ENCODE peak calls at places on chromosome 7, in six cellular contexts. M is T follicular helper cell; R is posterior cingulate gyrus; F is midbrain; S is epithelial cell of esophagus; X is stimulated activated naive B cell treated with anti-CD40 and anti-IgM and Interleukin-4, amounts not matched to agents 10 μg/mL and 1 μg/mL and 100 μg/mL, for 72 hours. C is an unnamed sample.

GRCh38 chr7:80478683-80479082 is 33.2 kb downstream of the GNAT3 start:
- DNase-seq in M (no peak), R (no peak), F (no peak), S (peak), X (no peak), C (no peak)

GRCh38 chr7:34299066-34299465 is 359.0 kb upstream of the NPSR1 start:
- DNase-seq in M (no peak), R (no peak), F (no peak), S (no peak), X (no peak), C (no peak)

GRCh38 chr7:75958802-75959543 is 35.4 kb downstream of the TMEM120A start:
- DNase-seq in M (no peak), R (no peak), F (no peak), S (no peak), X (no peak), C (no peak)

GRCh38 chr7:44838751-44839150 is 9.1 kb downstream of the H2AZ2 start:
- DNase-seq in M (no peak), R (no peak), F (no peak), S (no peak), X (no peak), C (no peak)

GRCh38 chr7:115477193-115477651 is 553.3 kb downstream of the TFEC start:
- DNase-seq in M (no peak), R (no peak), F (no peak), S (peak), X (no peak), C (no peak)

GRCh38 chr7:92720604-92721350 is 115.6 kb downstream of the CDK6 start:
- DNase-seq in M (no peak), R (no peak), F (no peak), S (no peak), X (no peak), C (no peak)

GRCh38 chr7:114478384-114478783 is 63.8 kb downstream of the FOXP2 start:
- DNase-seq in M (no peak), R (no peak), F (no peak), S (no peak), X (no peak), C (no peak)

GRCh38 chr7:122438001-122438400 is 133.5 kb upstream of the FEZF1 start:
- DNase-seq in M (no peak), R (no peak), F (peak), S (no peak), X (no peak), C (no peak)

GRCh38 chr7:369476-369980 is 79.6 kb downstream of the FOXL3 start:
- DNase-seq in M (no peak), R (no peak), F (no peak), S (peak), X (no peak), C (no peak)

GRCh38 chr7:129489491-129489890 is 12.8 kb upstream of the SMKR1 start:
- DNase-seq in M (no peak), R (no peak), F (no peak), S (no peak), X (no peak), C (no peak)

GRCh38 chr7:75715864-75716263 is 22.9 kb downstream of the HIP1 start:
- DNase-seq in M (no peak), R (no peak), F (no peak), S (no peak), X (no peak), C (no peak)

GRCh38 chr7:44145969-44146897 is 5.1 kb upstream of the MYL7 start:
- DNase-seq in M (peak), R (peak), F (peak), S (peak), X (peak), C (peak)

GRCh38 chr7:118129037-118129436 is 54.9 kb upstream of the LSM8 start:
- DNase-seq in M (no peak), R (no peak), F (no peak), S (no peak), X (no peak), C (no peak)

GRCh38 chr7:156014201-156014600 is 201.9 kb upstream of the SHH start:
- DNase-seq in M (no peak), R (no peak), F (no peak), S (no peak), X (no peak), C (no peak)

GRCh38 chr7:156832195-156832877 is 60.6 kb downstream of the LMBR1 start:
- DNase-seq in M (no peak), R (no peak), F (no peak), S (no peak), X (no peak), C (no peak)

GRCh38 chr7:26143298-26144044 is 8.5 kb upstream of the NFE2L3 start:
- DNase-seq in M (no peak), R (no peak), F (no peak), S (peak), X (no peak), C (no peak)

GRCh38 chr7:42932861-42933591 is 850 bp downstream of the MRPL32 start:
- DNase-seq in M (no peak), R (no peak), F (no peak), S (no peak), X (no peak), C (no peak)

GRCh38 chr7:108244110-108244509 is 113.9 kb upstream of the LAMB4 start:
- DNase-seq in M (no peak), R (no peak), F (no peak), S (peak), X (no peak), C (no peak)

GRCh38 chr7:138186951-138187351 is 110.7 kb downstream of the AKR1D1 start:
- DNase-seq in M (no peak), R (no peak), F (no peak), S (peak), X (no peak), C (no peak)

GRCh38 chr7:136183981-136184380 is 206.8 kb upstream of the MTPN start:
- DNase-seq in M (no peak), R (no peak), F (no peak), S (no peak), X (no peak), C (no peak)

GRCh38 chr7:66167773-66168367 is 37.3 kb upstream of the TPST1 start:
- DNase-seq in M (no peak), R (no peak), F (no peak), S (peak), X (no peak), C (no peak)

GRCh38 chr7:73758581-73759138 is 11.4 kb downstream of the CLDN3 start:
- DNase-seq in M (no peak), R (no peak), F (no peak), S (no peak), X (no peak), C (no peak)

GRCh38 chr7:117193564-117193963 is 129.3 kb downstream of the WNT2 start:
- DNase-seq in M (no peak), R (no peak), F (no peak), S (no peak), X (no peak), C (no peak)

C was measured in amygdala.